ENCODE peak calls at places on chromosomes 1 and 21, in seven cellular contexts. One of them, this sample, is unnamed. For H3K4me1, the result is how much of the 10 kb centered on the place peaks cover.

GRCh38 chr1:3072178-3072947 is 3.4 kb downstream of the PRDM16 start:
- DNase-seq in BE2C: no peak
- DNase-seq in heart left ventricle: peak
- DNase-seq in Peyer's patch: no peak
- DNase-seq in ovary: no peak
- DNase-seq in lower lobe of right lung: peak
- DNase-seq in thyroid gland: peak
- DNase-seq in this sample: no peak

GRCh38 chr1:116311756-116312691 is 61.0 kb upstream of the ATP1A1 start:
- DNase-seq in thyroid gland: peak
- DNase-seq in Peyer's patch: no peak
- DNase-seq in lower lobe of right lung: peak
- DNase-seq in heart left ventricle: no peak
- DNase-seq in ovary: no peak
- DNase-seq in BE2C: no peak
- DNase-seq in this sample: peak

GRCh38 chr21:39640754-39641153 is 28.0 kb downstream of the B3GALT5 start:
- DNase-seq in BE2C: no peak
- DNase-seq in ovary: no peak
- DNase-seq in Peyer's patch: no peak
- DNase-seq in heart left ventricle: no peak
- DNase-seq in thyroid gland: no peak
- DNase-seq in lower lobe of right lung: no peak
- DNase-seq in this sample: no peak

GRCh38 chr1:67695963-67696362 is 11.0 kb downstream of the GADD45A start:
- DNase-seq in heart left ventricle: no peak
- DNase-seq in BE2C: no peak
- DNase-seq in ovary: no peak
- DNase-seq in lower lobe of right lung: no peak
- DNase-seq in thyroid gland: no peak
- DNase-seq in Peyer's patch: no peak
- DNase-seq in this sample: no peak

GRCh38 chr21:39669485-39669884 is 56.7 kb downstream of the B3GALT5 start:
- DNase-seq in thyroid gland: no peak
- DNase-seq in heart left ventricle: no peak
- DNase-seq in lower lobe of right lung: no peak
- DNase-seq in BE2C: no peak
- DNase-seq in Peyer's patch: no peak
- DNase-seq in ovary: no peak
- DNase-seq in this sample: no peak

GRCh38 chr1:231420299-231420958 is 1.7 kb downstream of the EGLN1 start:
- DNase-seq in Peyer's patch: no peak
- DNase-seq in thyroid gland: no peak
- DNase-seq in heart left ventricle: no peak
- DNase-seq in lower lobe of right lung: no peak
- DNase-seq in ovary: no peak
- DNase-seq in BE2C: no peak
- DNase-seq in this sample: no peak

GRCh38 chr1:203325004-203325417 is 19.7 kb downstream of the BTG2 start:
- DNase-seq in ovary: no peak
- DNase-seq in thyroid gland: peak
- DNase-seq in Peyer's patch: peak
- DNase-seq in BE2C: peak
- DNase-seq in heart left ventricle: no peak
- DNase-seq in lower lobe of right lung: no peak
- DNase-seq in this sample: no peak

GRCh38 chr1:66768935-66769334 is 16.7 kb downstream of the DYNLT5 start:
- DNase-seq in thyroid gland: no peak
- DNase-seq in Peyer's patch: no peak
- DNase-seq in lower lobe of right lung: no peak
- DNase-seq in ovary: no peak
- DNase-seq in heart left ventricle: no peak
- DNase-seq in BE2C: no peak
- DNase-seq in this sample: no peak

GRCh38 chr1:240621249-240621648 is 9.3 kb upstream of the GREM2 start:
- DNase-seq in heart left ventricle: no peak
- DNase-seq in BE2C: no peak
- DNase-seq in Peyer's patch: no peak
- DNase-seq in ovary: no peak
- DNase-seq in thyroid gland: no peak
- DNase-seq in lower lobe of right lung: no peak
- DNase-seq in this sample: no peak

GRCh38 chr21:40902299-40902698 is 55.3 kb upstream of the DSCAM start:
- DNase-seq in Peyer's patch: no peak
- DNase-seq in heart left ventricle: no peak
- DNase-seq in lower lobe of right lung: no peak
- DNase-seq in ovary: no peak
- DNase-seq in BE2C: no peak
- DNase-seq in thyroid gland: peak
- DNase-seq in this sample: no peak

GRCh38 chr1:101000141-101000867 is 25.3 kb downstream of the DPH5 start:
- DNase-seq in heart left ventricle: no peak
- DNase-seq in ovary: no peak
- DNase-seq in BE2C: no peak
- DNase-seq in thyroid gland: no peak
- DNase-seq in Peyer's patch: no peak
- DNase-seq in lower lobe of right lung: no peak
- DNase-seq in this sample: no peak

GRCh38 chr1:152112101-152112884 is 3.0 kb downstream of the TCHH start:
- DNase-seq in thyroid gland: no peak
- DNase-seq in heart left ventricle: no peak
- DNase-seq in BE2C: no peak
- DNase-seq in Peyer's patch: no peak
- DNase-seq in ovary: no peak
- DNase-seq in lower lobe of right lung: no peak
- DNase-seq in this sample: peak

GRCh38 chr1:152111515-152111968 is 3.7 kb downstream of the TCHH start:
- DNase-seq in lower lobe of right lung: no peak
- DNase-seq in BE2C: peak
- DNase-seq in Peyer's patch: no peak
- DNase-seq in ovary: no peak
- DNase-seq in thyroid gland: no peak
- DNase-seq in heart left ventricle: no peak
- DNase-seq in this sample: peak

GRCh38 chr1:152115344-152115743 is at the start of gene TCHH:
- DNase-seq in Peyer's patch: no peak
- DNase-seq in lower lobe of right lung: no peak
- DNase-seq in thyroid gland: no peak
- DNase-seq in heart left ventricle: no peak
- DNase-seq in ovary: no peak
- DNase-seq in BE2C: no peak
- DNase-seq in this sample: no peak

GRCh38 chr1:152110860-152111514 is 4.3 kb downstream of the TCHH start:
- DNase-seq in BE2C: peak
- DNase-seq in heart left ventricle: peak
- DNase-seq in Peyer's patch: no peak
- DNase-seq in lower lobe of right lung: peak
- DNase-seq in thyroid gland: no peak
- DNase-seq in ovary: no peak
- DNase-seq in this sample: peak

GRCh38 chr1:152112885-152113432 is 2.3 kb downstream of the TCHH start:
- DNase-seq in lower lobe of right lung: no peak
- DNase-seq in Peyer's patch: no peak
- DNase-seq in ovary: no peak
- DNase-seq in thyroid gland: no peak
- DNase-seq in heart left ventricle: no peak
- DNase-seq in BE2C: no peak
- DNase-seq in this sample: no peak
- H3K4me3 ChIP-seq in lower lobe of right lung: no peak
- H3K4me3 ChIP-seq in Peyer's patch: peak
- H3K4me3 ChIP-seq in ovary: no peak
- H3K4me3 ChIP-seq in thyroid gland: no peak
- H3K4me3 ChIP-seq in heart left ventricle: no peak
- H3K4me3 ChIP-seq in BE2C: no peak
- H3K4me3 ChIP-seq in this sample: no peak

GRCh38 chr21:36186506-36187399 is 30.1 kb downstream of the DOP1B start:
- DNase-seq in thyroid gland: peak
- DNase-seq in Peyer's patch: no peak
- DNase-seq in ovary: no peak
- DNase-seq in heart left ventricle: peak
- DNase-seq in lower lobe of right lung: no peak
- DNase-seq in BE2C: no peak
- DNase-seq in this sample: peak
- H3K4me1 ChIP-seq in thyroid gland: under half
- H3K4me1 ChIP-seq in Peyer's patch: under half
- H3K4me1 ChIP-seq in ovary: under half
- H3K4me1 ChIP-seq in heart left ventricle: under half
- H3K4me1 ChIP-seq in lower lobe of right lung: under half
- H3K4me1 ChIP-seq in BE2C: under half
- H3K4me1 ChIP-seq in this sample: under half

DNA sequence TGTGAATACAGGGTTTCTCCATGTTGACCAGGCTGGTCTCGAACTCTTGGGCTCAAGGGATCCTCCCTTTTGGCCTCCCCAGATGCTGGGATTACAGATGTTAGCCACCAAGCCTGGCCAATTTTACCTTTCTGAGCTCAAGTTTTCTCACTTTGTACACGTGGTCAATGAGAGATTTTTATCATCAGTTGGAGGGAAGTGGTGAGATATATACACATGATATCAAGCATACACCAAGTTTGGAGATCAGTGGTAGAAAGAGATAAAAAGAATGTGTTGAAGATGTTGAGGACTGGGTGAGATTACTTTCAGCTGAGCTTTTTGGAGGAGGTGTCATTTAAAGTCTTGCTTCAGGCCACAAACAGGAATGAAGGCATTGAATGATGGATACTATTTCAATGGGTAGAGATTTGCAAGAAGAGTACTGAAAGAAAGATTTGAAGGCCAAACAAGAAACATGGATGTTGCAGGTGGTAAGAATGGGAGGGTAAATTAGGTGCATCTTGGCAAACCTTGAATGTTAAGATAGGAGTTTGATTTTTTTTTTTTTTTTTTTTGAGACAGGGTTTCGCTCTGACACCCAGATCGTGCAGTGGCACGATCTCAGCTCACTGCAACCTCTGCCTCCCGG is 3.0 kb upstream of the SESN2 start:
- DNase-seq in thyroid gland: no peak
- DNase-seq in heart left ventricle: no peak
- DNase-seq in ovary: no peak
- DNase-seq in lower lobe of right lung: no peak
- DNase-seq in BE2C: no peak
- DNase-seq in Peyer's patch: no peak
- DNase-seq in this sample: no peak
- H3K4me3 ChIP-seq in thyroid gland: no peak
- H3K4me3 ChIP-seq in heart left ventricle: no peak
- H3K4me3 ChIP-seq in ovary: no peak
- H3K4me3 ChIP-seq in lower lobe of right lung: no peak
- H3K4me3 ChIP-seq in BE2C: no peak
- H3K4me3 ChIP-seq in Peyer's patch: no peak
- H3K4me3 ChIP-seq in this sample: no peak

GRCh38 chr1:8410791-8411190 is 92.9 kb downstream of the SLC45A1 start:
- DNase-seq in heart left ventricle: no peak
- DNase-seq in thyroid gland: no peak
- DNase-seq in lower lobe of right lung: no peak
- DNase-seq in BE2C: no peak
- DNase-seq in ovary: no peak
- DNase-seq in Peyer's patch: no peak
- DNase-seq in this sample: no peak
- H3K4me1 ChIP-seq in heart left ventricle: under half
- H3K4me1 ChIP-seq in thyroid gland: half or more
- H3K4me1 ChIP-seq in lower lobe of right lung: half or more
- H3K4me1 ChIP-seq in BE2C: under half
- H3K4me1 ChIP-seq in ovary: under half
- H3K4me1 ChIP-seq in Peyer's patch: under half
- H3K4me1 ChIP-seq in this sample: half or more